ENCODE peak calls at places on chromosomes 5 and 9, in four cellular contexts. L is tibial artery, O is heart left ventricle, Y is fibroblast of lung. W is an unnamed sample.

GRCh38 chr5:178120661-178121357 is 7.5 kb downstream of the N4BP3 start:
- DNase-seq in L (no peak), O (peak; percentile 94), Y (peak; percentile 46), W (peak; percentile 70)

GRCh38 chr5:141565826-141566575 is 52.8 kb downstream of the DIAPH1 start:
- DNase-seq in L (no peak), O (no peak), Y (no peak), W (no peak)

GRCh38 chr9:93958121-93958874 is 3.1 kb upstream of the BARX1 start:
- DNase-seq in L (no peak), O (no peak), Y (no peak), W (no peak)

GRCh38 chr9:120729796-120730195 is 15.5 kb upstream of the MEGF9 start:
- DNase-seq in L (no peak), O (no peak), Y (no peak), W (no peak)

GRCh38 chr5:174421408-174421805 is 303.0 kb upstream of the MSX2 start:
- DNase-seq in L (no peak), O (no peak), Y (no peak), W (no peak)

GRCh38 chr5:108818613-108819272 is 71.0 kb downstream of the FER start:
- DNase-seq in L (no peak), O (no peak), Y (peak; percentile 70), W (no peak)

GRCh38 chr9:78073722-78074121 is 42.1 kb upstream of the GNAQ start:
- DNase-seq in L (no peak), O (no peak), Y (no peak), W (no peak)

GRCh38 chr5:158384535-158385421 is 525.8 kb upstream of the CLINT1 start:
- DNase-seq in L (peak; percentile 26), O (no peak), Y (peak; percentile 99), W (peak; percentile 75)

GRCh38 chr9:113589407-113589806 is 125.9 kb downstream of the RGS3 start:
- DNase-seq in L (no peak), O (peak; percentile 71), Y (no peak), W (no peak)
- H3K4me1 ChIP-seq in L (peaks cover 71% of the 10 kb centered on the region), O (peaks cover 5% of the 10 kb centered on the region), Y (peaks cover 5% of the 10 kb centered on the region), W (no peaks in the 10 kb centered on the region)

DNA sequence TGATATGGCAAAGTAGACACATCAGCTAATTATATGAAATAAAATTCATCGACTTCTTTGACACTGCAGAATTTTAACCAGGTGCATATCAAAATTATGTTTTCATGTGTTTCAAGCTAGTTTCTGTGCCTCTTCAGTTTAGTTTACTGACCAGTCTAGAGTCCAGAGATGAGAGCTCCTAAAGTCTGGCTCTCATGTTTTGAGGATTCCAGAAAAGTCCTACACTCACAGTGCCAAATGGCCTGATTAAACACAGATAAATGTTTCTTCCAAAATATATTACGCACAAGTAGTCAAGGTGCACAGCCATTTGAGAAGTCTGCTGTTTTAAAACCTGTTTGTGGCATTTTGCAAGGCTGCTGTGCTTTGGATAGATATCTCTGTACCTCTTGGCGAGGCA is 15.6 kb downstream of the RGMB start:
- DNase-seq in L (no peak), O (no peak), Y (no peak), W (no peak)
- H3K27ac ChIP-seq in L (no peak overlapping the region), O (no peak overlapping the region), Y (no peak overlapping the region), W (no peak overlapping the region)

GRCh38 chr5:124951105-124951504 is 204.7 kb upstream of the ZNF608 start:
- DNase-seq in L (no peak), O (no peak), Y (no peak), W (no peak)
- H3K4me3 ChIP-seq in L (no peak overlapping the region), O (no peak overlapping the region), Y (no peak overlapping the region), W (no peak overlapping the region)

DNA sequence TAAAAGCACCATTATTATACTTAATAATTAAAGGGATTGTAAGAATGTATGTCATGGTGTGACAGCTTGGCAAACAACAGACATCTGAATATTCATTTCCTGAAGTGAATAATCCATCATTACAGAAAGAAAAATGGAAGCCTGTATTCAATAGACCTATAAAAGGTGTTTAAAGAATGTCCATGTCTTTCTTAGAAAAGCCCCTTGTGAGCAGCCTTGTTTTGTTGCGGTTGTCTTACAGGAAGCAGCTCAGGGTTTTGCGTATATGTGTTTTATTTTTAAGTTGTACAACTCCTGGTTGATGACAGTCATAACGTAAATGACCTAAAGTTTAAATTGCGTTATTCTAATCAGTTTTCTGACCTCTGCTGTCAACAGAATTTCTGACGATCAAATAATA is 53.8 kb downstream of the CAST start:
- DNase-seq in L (no peak), O (no peak), Y (no peak), W (no peak)
- H3K4me1 ChIP-seq in L (peaks cover 57% of the 10 kb centered on the region), O (peaks cover 8% of the 10 kb centered on the region), Y (peaks cover 3% of the 10 kb centered on the region), W (peaks cover 10% of the 10 kb centered on the region)

DNA sequence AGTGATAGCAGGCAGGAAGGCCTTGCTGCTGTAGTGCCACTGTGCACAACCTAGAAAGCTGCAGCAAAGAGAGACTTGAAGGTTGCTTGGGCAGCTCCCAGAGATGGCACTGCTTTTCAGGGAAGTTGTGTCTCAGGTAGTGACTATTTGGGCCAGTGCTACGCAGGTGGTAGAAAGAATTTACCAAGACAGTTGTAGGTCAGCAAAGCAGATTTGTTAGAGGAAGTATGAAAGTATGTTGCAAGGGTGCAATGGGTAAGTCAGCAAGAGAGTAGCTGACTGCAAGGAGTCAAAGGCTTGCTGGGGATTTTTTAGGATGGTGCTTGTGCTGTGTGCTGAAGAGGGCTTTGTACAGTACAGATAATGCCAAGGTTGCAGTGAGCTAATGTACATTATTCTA is 33.5 kb upstream of the SPARC start:
- DNase-seq in L (no peak), O (no peak), Y (no peak), W (no peak)
- H3K27ac ChIP-seq in L (peak overlapping the region; percentile 68), O (peak overlapping the region; percentile 65), Y (no peak overlapping the region), W (no peak overlapping the region)